ENCODE peak calls at places on chromosomes 7 and 10, in seven cellular contexts. V is neuronal stem cell, D is GM13977, Q is chondrocyte, O is astrocyte of the spinal cord, E is left lung, M is AG09309. U is an unnamed sample.

GRCh38 chr7:15580604-15581351 is 19.0 kb upstream of the AGMO start:
- DNase-seq in O (no peak), D (no peak), Q (no peak), V (no peak), M (no peak), E (no peak), U (peak)

GRCh38 chr10:86659721-86660438 is 5.5 kb downstream of the OPN4 start:
- DNase-seq in V (no peak), O (no peak), E (peak), M (no peak), Q (peak), D (no peak), U (no peak)

GRCh38 chr7:87474533-87475358 is 734 bp downstream of the ABCB4 start:
- DNase-seq in E (no peak), M (peak), D (peak), O (peak), V (no peak), Q (no peak), U (peak)

GRCh38 chr7:146176790-146177189 is 60.2 kb downstream of the CNTNAP2 start:
- DNase-seq in M (no peak), E (no peak), D (no peak), V (peak), Q (no peak), O (no peak), U (no peak)

GRCh38 chr10:71004676-71005075 is 116.3 kb upstream of the PCBD1 start:
- DNase-seq in O (no peak), E (no peak), Q (no peak), V (no peak), M (no peak), D (no peak), U (no peak)

GRCh38 chr7:55964261-55964801 is at the start of gene NIPSNAP2:
- DNase-seq in E (peak), O (peak), D (peak), V (peak), Q (no peak), M (no peak), U (peak)

GRCh38 chr10:33193057-33193866 is 141.2 kb downstream of the NRP1 start:
- DNase-seq in O (peak), D (peak), Q (no peak), V (peak), M (peak), E (peak), U (peak)

GRCh38 chr7:129032017-129032416 is 22.9 kb downstream of the TNPO3 start:
- DNase-seq in V (no peak), E (no peak), O (no peak), M (no peak), D (no peak), Q (no peak), U (no peak)

GRCh38 chr7:107037866-107038598 is 6.5 kb upstream of the PRKAR2B start:
- DNase-seq in E (no peak), D (no peak), V (no peak), Q (no peak), O (no peak), M (no peak), U (no peak)

GRCh38 chr10:122151121-122151694 is 119.9 kb upstream of the BTBD16 start:
- DNase-seq in M (no peak), D (no peak), V (no peak), E (no peak), O (no peak), Q (no peak), U (no peak)

GRCh38 chr10:119079572-119080520 is 771 bp downstream of the EIF3A start:
- DNase-seq in E (peak), D (peak), V (peak), Q (peak), M (no peak), O (peak), U (peak)

GRCh38 chr7:151857866-151858440 is 19.0 kb downstream of the PRKAG2 start:
- DNase-seq in V (no peak), E (no peak), Q (peak), M (no peak), D (no peak), O (no peak), U (no peak)